ENCODE peak calls at places on chromosomes 13 and 19, in four cellular contexts. C, K, F and D are unnamed samples.

GRCh38 chr19:8304841-8305621 is 3.1 kb downstream of the CD320 start:
- DNase-seq in C (no peak), K (peak), F (peak), D (peak)

GRCh38 chr13:102401305-102401704 is 543 bp downstream of the FGF14 start:
- DNase-seq in C (no peak), K (no peak), F (no peak), D (no peak)

GRCh38 chr19:17475541-17476115 is 5.3 kb downstream of the SLC27A1 start:
- DNase-seq in C (peak), K (peak), F (no peak), D (no peak)

GRCh38 chr19:2315818-2316353 is 7.9 kb upstream of the LINGO3 start:
- DNase-seq in C (peak), K (no peak), F (peak), D (no peak)

GRCh38 chr13:101565327-101565726 is 112.9 kb downstream of the ITGBL1 start:
- DNase-seq in C (no peak), K (no peak), F (no peak), D (no peak)

GRCh38 chr13:34044660-34045080 is 226.7 kb downstream of the RFC3 start:
- DNase-seq in C (no peak), K (peak), F (no peak), D (no peak)

GRCh38 chr19:40799558-40800338 is 757 bp downstream of the EGLN2 start:
- DNase-seq in C (no peak), K (no peak), F (peak), D (peak)

GRCh38 chr13:27634231-27634630 is 12.5 kb downstream of the POLR1D start:
- DNase-seq in C (no peak), K (no peak), F (no peak), D (no peak)

GRCh38 chr19:16896913-16897571 is 8.2 kb downstream of the F2RL3 start:
- DNase-seq in C (peak), K (peak), F (peak), D (peak)

GRCh38 chr19:5178841-5179625 is 161.6 kb downstream of the PTPRS start:
- DNase-seq in C (no peak), K (no peak), F (no peak), D (no peak)

GRCh38 chr13:111065698-111066097 is 49.4 kb upstream of the ARHGEF7 start:
- DNase-seq in C (no peak), K (no peak), F (no peak), D (no peak)

GRCh38 chr19:46413262-46414031 is at the start of gene CCDC8:
- DNase-seq in C (no peak), K (no peak), F (peak), D (peak)

GRCh38 chr19:13121551-13122274 is 3.6 kb downstream of the NACC1 start:
- DNase-seq in C (no peak), K (no peak), F (no peak), D (no peak)

GRCh38 chr19:46861691-46862503 is 1.1 kb downstream of the ARHGAP35 start:
- DNase-seq in C (no peak), K (no peak), F (no peak), D (no peak)

GRCh38 chr13:38607136-38607535 is 79.7 kb upstream of the FREM2 start:
- DNase-seq in C (no peak), K (no peak), F (no peak), D (no peak)

GRCh38 chr13:113884821-113885220 is 20.9 kb upstream of the GAS6 start:
- DNase-seq in C (no peak), K (no peak), F (no peak), D (no peak)

GRCh38 chr19:21269813-21270212 is 59.4 kb downstream of the ZNF708 start:
- DNase-seq in C (no peak), K (no peak), F (no peak), D (peak)

GRCh38 chr13:92512852-92513251 is 713.8 kb upstream of the GPC6 start:
- DNase-seq in C (no peak), K (no peak), F (no peak), D (no peak)

GRCh38 chr19:453606-454005 is 7.2 kb downstream of the SHC2 start:
- DNase-seq in C (no peak), K (no peak), F (no peak), D (no peak)

GRCh38 chr13:99805361-99805760 is 166.2 kb downstream of the ZIC5 start:
- DNase-seq in C (no peak), K (no peak), F (peak), D (no peak)

GRCh38 chr19:18503971-18504885 is 17.6 kb downstream of the ELL start:
- DNase-seq in C (peak), K (no peak), F (no peak), D (no peak)

GRCh38 chr13:76860706-76861105 is 25.5 kb downstream of the KCTD12 start:
- DNase-seq in C (no peak), K (no peak), F (no peak), D (no peak)

GRCh38 chr19:44643605-44644390 is at the start of gene PVR:
- DNase-seq in C (peak), K (no peak), F (peak), D (peak)

GRCh38 chr19:860481-861098 is 1.1 kb downstream of the CFD start:
- DNase-seq in C (peak), K (peak), F (no peak), D (peak)

GRCh38 chr13:95540848-95541247 is 11.7 kb upstream of the CLDN10 start:
- DNase-seq in C (no peak), K (no peak), F (no peak), D (no peak)

GRCh38 chr13:51844862-51845573 is at the start of gene TMEM272:
- DNase-seq in C (peak), K (peak), F (peak), D (peak)

GRCh38 chr13:35388979-35389378 is 87.5 kb downstream of the MAB21L1 start:
- DNase-seq in C (no peak), K (no peak), F (no peak), D (no peak)
- TF ChIP-seq FOSL1 in C (no peak), K (no peak), F (no peak), D (no peak)

DNA sequence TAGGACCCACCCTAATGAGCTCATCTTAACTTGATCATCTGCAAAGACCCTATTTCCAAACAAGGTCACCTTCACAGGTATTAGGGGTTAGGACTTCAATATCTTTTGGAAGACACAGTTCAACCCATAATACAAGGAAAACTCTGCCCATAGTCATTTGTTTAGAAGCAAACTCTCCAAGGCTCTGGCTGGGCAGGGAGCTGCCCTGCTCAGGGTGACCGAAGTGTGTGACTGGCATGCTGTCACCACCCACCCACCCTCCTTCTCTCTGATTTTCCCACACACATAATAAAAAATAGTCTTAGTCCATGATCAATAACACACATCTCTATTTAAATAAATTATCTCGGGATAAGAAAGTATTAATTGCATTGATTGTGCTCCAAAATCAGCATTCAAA is 161.1 kb downstream of the KCTD15 start:
- DNase-seq in C (no peak), K (no peak), F (no peak), D (no peak)
- TF ChIP-seq FOSL1 in C (no peak), K (no peak), F (no peak), D (no peak)

GRCh38 chr19:14542721-14543328 is 13.4 kb downstream of the TECR start:
- DNase-seq in C (no peak), K (no peak), F (no peak), D (peak)

GRCh38 chr19:14545716-14546082 is 16.3 kb downstream of the TECR start:
- DNase-seq in C (no peak), K (no peak), F (no peak), D (no peak)

GRCh38 chr19:14540741-14541525 is 11.5 kb downstream of the TECR start:
- DNase-seq in C (no peak), K (no peak), F (no peak), D (no peak)

GRCh38 chr19:14544047-14544446 is 14.7 kb downstream of the TECR start:
- DNase-seq in C (no peak), K (no peak), F (no peak), D (peak)

DNA sequence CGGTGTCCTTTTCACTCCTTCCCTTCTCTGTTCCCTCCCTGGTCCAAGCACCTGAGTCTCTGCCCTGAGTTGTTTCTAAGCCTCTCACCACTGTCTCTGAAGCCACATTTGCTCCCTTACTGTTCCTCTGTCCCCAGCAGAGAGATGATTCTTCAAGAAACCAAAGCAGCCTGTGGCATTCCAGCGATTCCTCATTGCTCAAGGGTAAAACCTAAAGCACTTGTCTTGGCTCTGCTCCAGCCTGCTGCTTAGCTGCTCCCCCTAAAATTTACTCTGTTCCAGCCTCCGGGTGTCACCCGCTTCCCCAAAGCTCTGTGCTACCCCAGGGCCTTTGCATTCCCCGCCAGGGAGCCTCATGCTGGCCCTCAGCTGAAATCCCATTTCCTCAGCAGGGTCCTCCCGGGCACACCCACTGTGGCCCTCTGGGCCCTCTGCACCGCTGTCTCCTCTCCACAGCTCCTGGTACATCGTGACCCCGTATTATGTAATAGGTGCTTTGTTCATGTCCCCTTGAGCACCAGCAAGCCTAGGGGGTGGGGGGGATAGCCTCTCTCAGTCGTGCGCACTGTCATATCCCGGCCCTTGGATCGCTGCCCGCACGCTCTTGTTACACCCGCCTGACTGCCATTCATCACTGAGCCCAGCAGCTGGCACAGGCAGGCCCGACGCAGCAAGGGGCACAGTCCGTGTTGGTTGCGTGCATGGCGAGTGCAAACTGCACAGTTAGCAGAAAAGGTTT is 15.8 kb downstream of the TECR start:
- DNase-seq in C (no peak), K (no peak), F (no peak), D (no peak)
- TF ChIP-seq FOSL1 in C (no peak), K (no peak), F (no peak), D (no peak)

GRCh38 chr13:41465215-41465907 is 8.0 kb downstream of the RGCC start:
- DNase-seq in C (no peak), K (no peak), F (no peak), D (no peak)
- TF ChIP-seq FOSL1 in C (no peak), K (no peak), F (no peak), D (peak)

GRCh38 chr13:23629566-23630272 is 59.5 kb downstream of the TNFRSF19 start:
- DNase-seq in C (peak), K (no peak), F (no peak), D (no peak)
- TF ChIP-seq FOSL1 in C (no peak), K (no peak), F (no peak), D (no peak)

DNA sequence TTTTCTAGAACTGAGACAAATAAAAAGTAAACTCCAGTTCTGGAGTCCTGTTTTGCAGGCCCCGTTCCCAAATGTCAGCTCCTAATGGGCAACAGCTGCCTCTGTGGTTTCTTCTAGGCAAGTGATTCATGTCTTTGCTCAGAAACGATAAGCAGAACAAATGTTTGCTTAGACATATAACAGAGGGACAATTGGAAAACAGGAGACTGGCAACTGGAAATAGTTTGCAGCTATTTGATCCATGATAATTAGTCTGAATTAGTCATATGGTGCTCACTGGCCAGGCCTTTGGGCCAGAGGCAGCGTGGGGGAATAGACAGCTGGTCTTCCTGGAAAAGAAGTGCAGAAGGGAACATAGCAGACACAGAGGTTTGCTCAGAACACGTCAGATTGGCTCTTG is 29.2 kb upstream of the TSHZ3 start:
- DNase-seq in C (peak), K (no peak), F (no peak), D (no peak)
- TF ChIP-seq FOSL1 in C (no peak), K (no peak), F (no peak), D (peak)

DNA sequence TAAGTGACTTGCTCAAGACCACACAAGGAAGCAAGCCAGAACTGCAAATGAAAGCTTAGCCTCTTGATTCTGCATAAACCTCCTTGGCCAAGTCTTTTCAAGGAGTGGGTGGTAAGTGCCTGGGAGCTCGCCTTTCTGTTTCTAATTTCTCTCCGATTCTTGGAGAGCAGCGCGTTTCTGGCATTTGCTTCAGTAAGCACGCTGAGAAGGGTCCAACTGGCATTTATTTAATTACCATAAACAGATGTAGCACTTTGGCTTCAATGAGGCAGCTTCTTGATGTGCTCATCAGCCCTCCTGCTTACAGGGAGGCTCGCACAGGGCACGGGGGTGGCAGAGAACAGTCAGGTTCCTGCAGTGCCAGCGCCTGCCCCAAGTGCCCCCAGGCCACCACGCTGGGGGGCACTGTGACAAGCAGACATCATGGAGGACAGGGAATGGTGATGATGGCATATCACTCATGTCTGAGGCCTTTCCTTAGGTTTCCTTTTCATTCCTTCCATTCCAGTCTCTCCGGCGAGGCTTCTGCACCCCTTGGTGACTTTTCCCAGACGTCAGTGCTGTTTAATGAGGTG is 13.3 kb downstream of the SIAH3 start:
- DNase-seq in C (no peak), K (no peak), F (no peak), D (no peak)
- TF ChIP-seq FOSL1 in C (no peak), K (no peak), F (no peak), D (no peak)

DNA sequence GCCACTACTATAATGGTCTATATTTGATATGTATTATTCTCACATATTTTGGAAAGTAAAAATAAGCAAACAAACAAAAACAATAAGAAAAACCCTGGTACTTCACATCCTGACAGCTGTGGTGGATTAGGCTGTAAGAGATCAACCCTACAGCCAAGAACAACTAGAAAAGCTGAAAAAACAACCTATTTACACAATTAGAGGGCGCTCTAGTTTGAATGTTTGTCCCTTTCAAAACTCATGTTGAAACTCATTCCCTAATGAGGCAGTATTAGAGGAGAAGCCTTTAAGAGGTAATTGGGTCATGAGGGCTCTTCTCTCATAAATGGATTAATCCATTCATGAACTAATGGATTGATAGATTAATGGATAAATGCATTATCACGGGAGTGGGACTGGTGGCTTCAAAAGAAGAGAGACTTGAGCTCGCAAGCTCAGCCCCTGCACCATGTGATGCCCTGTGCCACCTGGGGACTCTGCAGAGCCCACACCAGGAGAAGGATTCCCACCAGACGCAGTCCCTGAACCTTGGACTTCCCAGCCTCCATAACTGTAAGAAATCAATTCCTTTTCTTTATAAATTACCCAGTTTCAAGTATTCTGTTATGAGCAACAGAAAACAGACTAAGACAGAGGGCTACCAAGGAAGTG is 733.9 kb upstream of the ARGLU1 start:
- DNase-seq in C (no peak), K (no peak), F (no peak), D (no peak)
- TF ChIP-seq FOSL1 in C (no peak), K (no peak), F (no peak), D (no peak)

GRCh38 chr13:78657699-78658629 is 991 bp downstream of the OBI1 start:
- DNase-seq in C (peak), K (no peak), F (no peak), D (peak)

GRCh38 chr13:78652651-78653050 is 6.3 kb downstream of the OBI1 start:
- DNase-seq in C (no peak), K (no peak), F (no peak), D (no peak)

GRCh38 chr13:78658630-78659449 is at the start of gene OBI1:
- DNase-seq in C (peak), K (peak), F (peak), D (peak)

GRCh38 chr13:78655906-78656305 is 3.0 kb downstream of the OBI1 start:
- DNase-seq in C (no peak), K (no peak), F (no peak), D (no peak)

DNA sequence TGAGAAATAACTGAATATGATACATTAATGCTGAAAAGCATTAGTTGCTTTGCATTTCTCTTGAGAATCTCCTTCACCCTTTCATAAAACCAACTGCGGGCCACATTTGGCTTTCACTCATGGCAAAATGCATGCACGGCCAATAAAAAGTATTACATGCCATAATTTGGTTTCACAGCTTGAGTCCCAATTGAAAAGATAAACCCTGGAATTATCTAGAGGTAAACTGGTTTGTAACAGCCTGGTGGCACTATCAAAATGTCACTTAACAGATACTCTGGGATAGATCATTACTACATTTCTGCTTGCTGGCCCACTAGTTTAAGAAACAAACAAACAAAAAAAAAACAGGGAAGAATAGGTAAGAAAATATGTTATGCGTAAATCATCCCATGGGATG is 3.9 kb downstream of the OBI1 start:
- DNase-seq in C (no peak), K (no peak), F (no peak), D (no peak)
- TF ChIP-seq FOSL1 in C (no peak), K (no peak), F (no peak), D (no peak)

DNA sequence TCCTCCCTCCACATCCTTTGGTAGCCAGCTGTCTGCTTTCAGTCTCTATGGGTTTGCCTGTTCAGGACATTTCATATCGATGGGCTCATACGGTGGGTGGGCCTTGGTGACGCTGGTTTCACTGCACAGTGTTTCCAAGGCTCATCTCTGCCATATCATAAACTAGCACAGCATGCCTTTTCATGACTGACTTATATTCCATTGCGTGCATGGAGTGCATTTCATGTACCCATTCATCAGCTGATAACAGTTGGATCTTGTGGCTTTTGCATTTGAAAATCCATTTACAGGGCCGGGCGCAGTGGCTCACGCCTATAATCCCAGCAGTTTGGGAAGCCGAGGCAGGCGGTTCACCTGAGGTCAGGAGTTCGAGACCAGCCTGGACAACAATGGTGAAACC is 69.9 kb downstream of the TDRD12 start:
- DNase-seq in C (no peak), K (no peak), F (no peak), D (no peak)
- TF ChIP-seq FOSL1 in C (no peak), K (no peak), F (no peak), D (no peak)